ENCODE peak calls at places on chromosomes 7 and 10, in eight cellular contexts. One of them, this sample, is unnamed.

GRCh38 chr7:54015251-54015650 is 526.9 kb upstream of the VSTM2A start:
- DNase-seq in caudate nucleus: no peak
- DNase-seq in dorsolateral prefrontal cortex: no peak
- DNase-seq in stimulated activated naive CD4-positive, alpha-beta T cell: no peak
- DNase-seq in nephron progenitor cell: no peak
- DNase-seq in ovary: no peak
- DNase-seq in HTR-8/SVneo: no peak
- DNase-seq in right atrium auricular region: no peak
- DNase-seq in this sample: no peak

GRCh38 chr10:119541046-119541445 is 1.5 kb downstream of the RGS10 start:
- DNase-seq in caudate nucleus: no peak
- DNase-seq in dorsolateral prefrontal cortex: no peak
- DNase-seq in stimulated activated naive CD4-positive, alpha-beta T cell: no peak
- DNase-seq in nephron progenitor cell: no peak
- DNase-seq in ovary: no peak
- DNase-seq in HTR-8/SVneo: no peak
- DNase-seq in right atrium auricular region: no peak
- DNase-seq in this sample: no peak

GRCh38 chr10:103663802-103664201 is 170.3 kb downstream of the NEURL1 start:
- DNase-seq in caudate nucleus: peak
- DNase-seq in dorsolateral prefrontal cortex: peak
- DNase-seq in stimulated activated naive CD4-positive, alpha-beta T cell: no peak
- DNase-seq in nephron progenitor cell: no peak
- DNase-seq in ovary: no peak
- DNase-seq in HTR-8/SVneo: no peak
- DNase-seq in right atrium auricular region: no peak
- DNase-seq in this sample: peak

GRCh38 chr7:96400518-96400917 is 78.6 kb upstream of the SLC25A13 start:
- DNase-seq in caudate nucleus: no peak
- DNase-seq in dorsolateral prefrontal cortex: no peak
- DNase-seq in stimulated activated naive CD4-positive, alpha-beta T cell: no peak
- DNase-seq in nephron progenitor cell: no peak
- DNase-seq in ovary: no peak
- DNase-seq in HTR-8/SVneo: no peak
- DNase-seq in right atrium auricular region: no peak
- DNase-seq in this sample: no peak

GRCh38 chr7:121337398-121337797 is 8.6 kb downstream of the WNT16 start:
- DNase-seq in caudate nucleus: no peak
- DNase-seq in dorsolateral prefrontal cortex: no peak
- DNase-seq in stimulated activated naive CD4-positive, alpha-beta T cell: no peak
- DNase-seq in nephron progenitor cell: no peak
- DNase-seq in ovary: no peak
- DNase-seq in HTR-8/SVneo: no peak
- DNase-seq in right atrium auricular region: no peak
- DNase-seq in this sample: no peak

GRCh38 chr10:104809288-104810090 is 168.4 kb downstream of the SORCS3 start:
- DNase-seq in caudate nucleus: no peak
- DNase-seq in dorsolateral prefrontal cortex: no peak
- DNase-seq in stimulated activated naive CD4-positive, alpha-beta T cell: peak
- DNase-seq in nephron progenitor cell: no peak
- DNase-seq in ovary: no peak
- DNase-seq in HTR-8/SVneo: no peak
- DNase-seq in right atrium auricular region: no peak
- DNase-seq in this sample: no peak

GRCh38 chr10:61463035-61463909 is 10.1 kb upstream of the TMEM26 start:
- DNase-seq in caudate nucleus: no peak
- DNase-seq in dorsolateral prefrontal cortex: no peak
- DNase-seq in stimulated activated naive CD4-positive, alpha-beta T cell: no peak
- DNase-seq in nephron progenitor cell: no peak
- DNase-seq in ovary: no peak
- DNase-seq in HTR-8/SVneo: no peak
- DNase-seq in right atrium auricular region: no peak
- DNase-seq in this sample: no peak

GRCh38 chr7:101435461-101436225 is 73.0 kb downstream of the COL26A1 start:
- DNase-seq in caudate nucleus: no peak
- DNase-seq in dorsolateral prefrontal cortex: no peak
- DNase-seq in stimulated activated naive CD4-positive, alpha-beta T cell: no peak
- DNase-seq in nephron progenitor cell: peak
- DNase-seq in ovary: no peak
- DNase-seq in HTR-8/SVneo: no peak
- DNase-seq in right atrium auricular region: no peak
- DNase-seq in this sample: no peak

GRCh38 chr10:13969118-13969791 is 361.5 kb downstream of the FRMD4A start:
- DNase-seq in caudate nucleus: no peak
- DNase-seq in dorsolateral prefrontal cortex: no peak
- DNase-seq in stimulated activated naive CD4-positive, alpha-beta T cell: no peak
- DNase-seq in nephron progenitor cell: no peak
- DNase-seq in ovary: no peak
- DNase-seq in HTR-8/SVneo: no peak
- DNase-seq in right atrium auricular region: no peak
- DNase-seq in this sample: no peak

GRCh38 chr7:149819141-149819960 is 18.8 kb upstream of the ZNF862 start:
- DNase-seq in caudate nucleus: no peak
- DNase-seq in dorsolateral prefrontal cortex: no peak
- DNase-seq in stimulated activated naive CD4-positive, alpha-beta T cell: no peak
- DNase-seq in nephron progenitor cell: no peak
- DNase-seq in ovary: no peak
- DNase-seq in HTR-8/SVneo: no peak
- DNase-seq in right atrium auricular region: no peak
- DNase-seq in this sample: no peak

GRCh38 chr7:55964261-55964801 is at the start of gene NIPSNAP2:
- DNase-seq in caudate nucleus: no peak
- DNase-seq in dorsolateral prefrontal cortex: peak
- DNase-seq in stimulated activated naive CD4-positive, alpha-beta T cell: peak
- DNase-seq in nephron progenitor cell: peak
- DNase-seq in ovary: peak
- DNase-seq in HTR-8/SVneo: peak
- DNase-seq in right atrium auricular region: no peak
- DNase-seq in this sample: peak

GRCh38 chr10:14601872-14602725 is 172.6 kb downstream of the FAM107B start:
- DNase-seq in caudate nucleus: no peak
- DNase-seq in dorsolateral prefrontal cortex: peak
- DNase-seq in stimulated activated naive CD4-positive, alpha-beta T cell: peak
- DNase-seq in nephron progenitor cell: no peak
- DNase-seq in ovary: no peak
- DNase-seq in HTR-8/SVneo: no peak
- DNase-seq in right atrium auricular region: no peak
- DNase-seq in this sample: no peak

GRCh38 chr7:55055479-55055878 is 36.7 kb downstream of the EGFR start:
- DNase-seq in caudate nucleus: no peak
- DNase-seq in dorsolateral prefrontal cortex: no peak
- DNase-seq in stimulated activated naive CD4-positive, alpha-beta T cell: no peak
- DNase-seq in nephron progenitor cell: no peak
- DNase-seq in ovary: no peak
- DNase-seq in HTR-8/SVneo: no peak
- DNase-seq in right atrium auricular region: no peak
- DNase-seq in this sample: no peak

GRCh38 chr7:47604496-47604890 is 22.6 kb upstream of the TNS3 start:
- DNase-seq in caudate nucleus: no peak
- DNase-seq in dorsolateral prefrontal cortex: no peak
- DNase-seq in stimulated activated naive CD4-positive, alpha-beta T cell: no peak
- DNase-seq in nephron progenitor cell: no peak
- DNase-seq in ovary: no peak
- DNase-seq in HTR-8/SVneo: no peak
- DNase-seq in right atrium auricular region: no peak
- DNase-seq in this sample: no peak

GRCh38 chr7:113010377-113010776 is 76.2 kb downstream of the GPR85 start:
- DNase-seq in caudate nucleus: no peak
- DNase-seq in dorsolateral prefrontal cortex: no peak
- DNase-seq in stimulated activated naive CD4-positive, alpha-beta T cell: no peak
- DNase-seq in nephron progenitor cell: no peak
- DNase-seq in ovary: no peak
- DNase-seq in HTR-8/SVneo: no peak
- DNase-seq in right atrium auricular region: no peak
- DNase-seq in this sample: no peak

GRCh38 chr7:38312776-38313175 is 39.3 kb upstream of the TARP start:
- DNase-seq in caudate nucleus: no peak
- DNase-seq in dorsolateral prefrontal cortex: no peak
- DNase-seq in stimulated activated naive CD4-positive, alpha-beta T cell: no peak
- DNase-seq in nephron progenitor cell: no peak
- DNase-seq in ovary: no peak
- DNase-seq in HTR-8/SVneo: no peak
- DNase-seq in right atrium auricular region: no peak
- DNase-seq in this sample: no peak

GRCh38 chr7:44222776-44223261 is 22.0 kb downstream of the YKT6 start:
- DNase-seq in caudate nucleus: no peak
- DNase-seq in dorsolateral prefrontal cortex: no peak
- DNase-seq in stimulated activated naive CD4-positive, alpha-beta T cell: no peak
- DNase-seq in nephron progenitor cell: no peak
- DNase-seq in ovary: no peak
- DNase-seq in HTR-8/SVneo: no peak
- DNase-seq in right atrium auricular region: no peak
- DNase-seq in this sample: no peak

GRCh38 chr10:115727114-115727513 is 545.9 kb downstream of the GFRA1 start:
- DNase-seq in caudate nucleus: no peak
- DNase-seq in dorsolateral prefrontal cortex: no peak
- DNase-seq in stimulated activated naive CD4-positive, alpha-beta T cell: no peak
- DNase-seq in nephron progenitor cell: no peak
- DNase-seq in ovary: no peak
- DNase-seq in HTR-8/SVneo: no peak
- DNase-seq in right atrium auricular region: no peak
- DNase-seq in this sample: no peak

GRCh38 chr10:23780331-23780730 is 341.5 kb downstream of the OTUD1 start:
- DNase-seq in caudate nucleus: no peak
- DNase-seq in dorsolateral prefrontal cortex: no peak
- DNase-seq in stimulated activated naive CD4-positive, alpha-beta T cell: no peak
- DNase-seq in nephron progenitor cell: no peak
- DNase-seq in ovary: no peak
- DNase-seq in HTR-8/SVneo: no peak
- DNase-seq in right atrium auricular region: no peak
- DNase-seq in this sample: no peak

GRCh38 chr10:76311752-76312699 is 880.6 kb downstream of the LRMDA start:
- DNase-seq in caudate nucleus: no peak
- DNase-seq in dorsolateral prefrontal cortex: no peak
- DNase-seq in stimulated activated naive CD4-positive, alpha-beta T cell: no peak
- DNase-seq in nephron progenitor cell: peak
- DNase-seq in ovary: no peak
- DNase-seq in HTR-8/SVneo: no peak
- DNase-seq in right atrium auricular region: no peak
- DNase-seq in this sample: no peak

GRCh38 chr10:27611209-27611608 is 107.1 kb downstream of the RAB18 start:
- DNase-seq in caudate nucleus: no peak
- DNase-seq in dorsolateral prefrontal cortex: no peak
- DNase-seq in stimulated activated naive CD4-positive, alpha-beta T cell: no peak
- DNase-seq in nephron progenitor cell: no peak
- DNase-seq in ovary: no peak
- DNase-seq in HTR-8/SVneo: peak
- DNase-seq in right atrium auricular region: no peak
- DNase-seq in this sample: no peak

GRCh38 chr10:125061557-125062243 is 98.7 kb downstream of the CTBP2 start:
- DNase-seq in caudate nucleus: no peak
- DNase-seq in dorsolateral prefrontal cortex: no peak
- DNase-seq in stimulated activated naive CD4-positive, alpha-beta T cell: no peak
- DNase-seq in nephron progenitor cell: no peak
- DNase-seq in ovary: peak
- DNase-seq in HTR-8/SVneo: no peak
- DNase-seq in right atrium auricular region: no peak
- DNase-seq in this sample: no peak

GRCh38 chr10:1409359-1409750 is 328.0 kb downstream of the ADARB2 start:
- DNase-seq in caudate nucleus: no peak
- DNase-seq in dorsolateral prefrontal cortex: no peak
- DNase-seq in stimulated activated naive CD4-positive, alpha-beta T cell: no peak
- DNase-seq in nephron progenitor cell: no peak
- DNase-seq in ovary: no peak
- DNase-seq in HTR-8/SVneo: no peak
- DNase-seq in right atrium auricular region: no peak
- DNase-seq in this sample: no peak

GRCh38 chr10:111108441-111108840 is 31.6 kb downstream of the ADRA2A start:
- DNase-seq in caudate nucleus: no peak
- DNase-seq in dorsolateral prefrontal cortex: no peak
- DNase-seq in stimulated activated naive CD4-positive, alpha-beta T cell: no peak
- DNase-seq in nephron progenitor cell: no peak
- DNase-seq in ovary: no peak
- DNase-seq in HTR-8/SVneo: no peak
- DNase-seq in right atrium auricular region: no peak
- DNase-seq in this sample: no peak

GRCh38 chr7:121752706-121753105 is 120.3 kb upstream of the PTPRZ1 start:
- DNase-seq in caudate nucleus: no peak
- DNase-seq in dorsolateral prefrontal cortex: no peak
- DNase-seq in stimulated activated naive CD4-positive, alpha-beta T cell: no peak
- DNase-seq in nephron progenitor cell: no peak
- DNase-seq in ovary: no peak
- DNase-seq in HTR-8/SVneo: no peak
- DNase-seq in right atrium auricular region: no peak
- DNase-seq in this sample: no peak

GRCh38 chr10:125057158-125058001 is 103.0 kb downstream of the CTBP2 start:
- DNase-seq in caudate nucleus: peak
- DNase-seq in dorsolateral prefrontal cortex: no peak
- DNase-seq in stimulated activated naive CD4-positive, alpha-beta T cell: no peak
- DNase-seq in nephron progenitor cell: peak
- DNase-seq in ovary: peak
- DNase-seq in HTR-8/SVneo: no peak
- DNase-seq in right atrium auricular region: peak
- DNase-seq in this sample: no peak

GRCh38 chr7:142303650-142304049 is 45.8 kb upstream of the PRSS58 start:
- DNase-seq in caudate nucleus: no peak
- DNase-seq in dorsolateral prefrontal cortex: no peak
- DNase-seq in stimulated activated naive CD4-positive, alpha-beta T cell: peak
- DNase-seq in nephron progenitor cell: peak
- DNase-seq in ovary: no peak
- DNase-seq in HTR-8/SVneo: no peak
- DNase-seq in right atrium auricular region: no peak
- DNase-seq in this sample: no peak

This sample was measured in osteocyte.